ENCODE peak calls at places on chromosomes 11 and 22, in five cellular contexts. U, E, G, I and L are unnamed samples.

GRCh38 chr11:69044111-69045013 is 4.4 kb upstream of the TPCN2 start:
- DNase-seq in U (peak; percentile 91), E (peak; percentile 59), G (peak; percentile 29), I (peak; percentile 58), L (peak; percentile 38)

GRCh38 chr11:77431813-77432212 is 42.1 kb downstream of the PAK1 start:
- DNase-seq in U (no peak), E (no peak), G (no peak), I (no peak), L (no peak)

GRCh38 chr11:30724274-30724673 is 138.1 kb upstream of the MPPED2 start:
- DNase-seq in U (no peak), E (no peak), G (no peak), I (no peak), L (no peak)

GRCh38 chr11:8934735-8935478 is 2.2 kb upstream of the C11orf16 start:
- DNase-seq in U (no peak), E (peak; percentile 10), G (peak; percentile 39), I (no peak), L (no peak)

GRCh38 chr11:19374189-19374588 is 133.4 kb upstream of the E2F8 start:
- DNase-seq in U (no peak), E (peak; percentile 94), G (no peak), I (no peak), L (no peak)

GRCh38 chr11:1116666-1117390 is 40.9 kb upstream of the MUC5AC start:
- DNase-seq in U (peak; percentile 48), E (no peak), G (no peak), I (no peak), L (no peak)

GRCh38 chr22:22682807-22683667 is 38.6 kb downstream of the GGTLC2 start:
- DNase-seq in U (peak; percentile 15), E (no peak), G (no peak), I (no peak), L (no peak)

GRCh38 chr22:39244496-39245129 is at the start of gene PDGFB:
- DNase-seq in U (no peak), E (no peak), G (no peak), I (no peak), L (no peak)

DNA sequence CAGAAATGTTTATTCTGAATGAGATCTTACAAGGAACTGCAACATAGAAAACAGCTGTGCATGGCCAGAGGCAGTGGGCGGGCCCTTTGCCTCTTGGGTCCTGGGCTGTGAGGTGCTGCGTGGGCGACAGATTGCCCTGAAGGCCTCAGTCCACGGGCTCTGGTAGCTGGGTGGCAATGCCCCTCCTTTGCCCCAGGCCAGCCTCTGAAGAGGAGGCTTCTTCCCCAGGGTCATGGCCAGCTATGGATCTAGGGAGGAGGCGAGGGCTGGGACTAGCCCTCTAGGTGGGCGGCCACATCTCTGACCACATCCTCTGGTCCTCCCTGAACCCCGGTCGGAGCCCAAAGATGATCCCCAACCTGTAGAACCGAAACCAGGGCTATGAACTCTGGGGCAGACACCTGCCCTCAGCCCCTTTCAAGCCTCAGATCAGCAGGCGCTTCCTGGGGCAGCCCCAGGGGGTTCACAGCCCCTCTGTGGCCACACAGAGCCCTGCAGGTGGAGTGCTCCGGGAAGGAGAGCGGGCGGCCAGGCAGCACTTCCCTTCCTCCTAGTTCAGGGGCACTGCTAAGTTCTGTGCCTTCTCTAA is 6.6 kb upstream of the CDC42BPG start:
- DNase-seq in U (no peak), E (no peak), G (no peak), I (no peak), L (peak; percentile 86)
- TF ChIP-seq CTCF in U (no peak), E (no peak), G (no peak), I (no peak), L (no peak)

GRCh38 chr11:102268985-102269470 is 48.3 kb upstream of the BIRC3 start:
- DNase-seq in U (no peak), E (no peak), G (no peak), I (no peak), L (no peak)
- TF ChIP-seq CTCF in U (no peak), E (no peak), G (no peak), I (no peak), L (peak; percentile 66)

DNA sequence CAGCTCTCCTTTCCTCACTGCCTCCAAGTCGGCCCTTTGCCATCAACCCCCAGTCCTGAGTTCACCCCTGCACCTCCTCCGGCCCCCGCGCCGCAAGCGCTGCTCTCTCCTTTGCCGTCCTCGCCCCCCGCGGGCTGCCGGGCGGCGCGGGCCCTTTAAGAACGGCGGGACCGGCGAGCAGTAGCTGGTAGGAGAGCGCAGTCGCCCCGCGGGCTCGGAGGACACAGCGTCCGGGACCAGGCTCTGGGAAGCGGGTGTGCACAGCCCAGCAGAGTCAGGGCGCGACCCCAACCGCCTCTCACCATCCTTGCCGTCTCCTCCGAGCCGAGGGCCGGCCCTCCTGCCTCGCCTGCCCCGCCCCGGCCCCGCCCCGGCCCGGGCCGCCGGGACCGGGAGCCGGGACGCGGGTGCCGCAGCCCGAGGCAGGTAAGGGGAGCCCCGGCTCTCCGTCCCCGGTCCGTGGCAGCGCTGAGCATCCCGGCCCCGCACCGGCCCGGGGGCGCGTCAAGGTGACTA is at the start of gene ABCG4:
- DNase-seq in U (no peak), E (no peak), G (peak; percentile 36), I (peak; percentile 46), L (peak; percentile 29)
- TF ChIP-seq CTCF in U (no peak), E (no peak), G (no peak), I (no peak), L (no peak)

DNA sequence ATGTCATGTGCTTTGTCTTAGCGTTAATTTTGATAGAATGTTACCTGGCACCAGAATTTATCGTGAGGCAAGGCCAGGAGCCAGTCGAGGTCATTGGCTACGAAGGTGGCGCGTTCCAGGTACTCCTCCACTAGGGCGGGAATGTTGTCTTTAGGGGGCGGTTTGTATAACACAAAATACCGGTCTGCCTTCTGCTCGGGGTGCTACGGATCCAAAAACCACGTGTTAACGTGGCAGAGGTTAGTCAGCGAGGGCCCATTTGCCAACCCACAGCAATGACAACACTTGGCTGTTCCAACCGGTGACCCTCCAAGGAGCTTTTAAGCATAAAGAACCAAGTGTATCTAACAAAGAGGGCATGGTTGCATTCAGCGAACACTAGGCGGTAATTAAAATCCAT is 12.5 kb downstream of the ASCC2 start:
- DNase-seq in U (no peak), E (no peak), G (no peak), I (no peak), L (no peak)
- TF ChIP-seq CTCF in U (no peak), E (no peak), G (no peak), I (no peak), L (no peak)

GRCh38 chr11:75246006-75246672 is 5.6 kb downstream of the TPBGL start:
- DNase-seq in U (peak; percentile 56), E (no peak), G (peak; percentile 6), I (peak; percentile 2), L (no peak)

GRCh38 chr11:75242722-75243600 is 2.4 kb downstream of the TPBGL start:
- DNase-seq in U (peak; percentile 51), E (no peak), G (peak; percentile 15), I (peak; percentile 4), L (no peak)

GRCh38 chr11:75244052-75244814 is 3.7 kb downstream of the TPBGL start:
- DNase-seq in U (peak; percentile 20), E (no peak), G (peak; percentile 5), I (peak; percentile 3), L (no peak)

GRCh38 chr11:75246673-75247350 is 6.2 kb downstream of the TPBGL start:
- DNase-seq in U (peak; percentile 24), E (no peak), G (no peak), I (peak; percentile 31), L (no peak)

DNA sequence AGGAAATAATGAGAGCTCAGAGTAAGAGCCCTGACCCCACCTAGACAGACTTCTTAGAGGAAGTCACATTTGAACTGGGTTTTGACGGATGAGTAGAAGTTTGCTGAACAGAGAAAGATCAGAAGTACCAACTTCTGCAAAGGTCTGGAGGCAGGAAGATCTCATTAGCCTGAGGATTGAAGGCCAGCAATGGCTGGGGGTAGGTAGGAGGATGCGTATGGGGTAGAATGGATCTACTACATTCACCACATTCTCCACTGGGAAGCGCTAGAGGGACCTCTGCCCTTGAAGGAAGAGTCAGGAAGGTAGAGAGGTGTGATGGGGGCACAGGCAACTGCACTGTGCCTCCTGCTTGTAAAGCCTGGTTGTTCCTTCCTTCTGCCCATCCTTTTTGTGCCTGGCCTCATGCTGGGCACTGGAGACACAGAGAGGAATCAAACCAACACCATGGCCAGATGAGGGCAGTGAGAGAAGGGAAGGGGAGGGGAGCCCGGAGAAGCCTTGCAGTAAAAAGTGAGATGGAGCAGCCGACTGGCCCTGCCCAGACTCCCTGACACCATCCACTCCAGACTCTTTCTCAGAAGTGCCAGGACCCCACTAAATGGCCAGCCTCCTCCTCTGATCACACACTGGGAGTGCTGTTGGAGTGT is 4.9 kb downstream of the TPBGL start:
- DNase-seq in U (peak; percentile 25), E (no peak), G (peak; percentile 10), I (peak; percentile 4), L (no peak)
- TF ChIP-seq CTCF in U (no peak), E (no peak), G (peak; percentile 35), I (peak; percentile 33), L (no peak)